ENCODE peak calls at places on chromosomes 5 and 9, in four cellular contexts. S is MM.1S, Z is SK-N-SH, M is neural progenitor cell. J is an unnamed sample. For H3K27me3, the result is how much of the 10 kb centered on the place peaks cover.

GRCh38 chr5:53433036-53433435 is 47.4 kb upstream of the FST start:
- DNase-seq in S (no peak), Z (no peak), M (no peak), J (no peak)

GRCh38 chr5:176740131-176740701 is 70.1 kb upstream of the UNC5A start:
- DNase-seq in S (no peak), Z (peak), M (no peak), J (no peak)

GRCh38 chr5:151115272-151115905 is 34.6 kb upstream of the TNIP1 start:
- DNase-seq in S (peak), Z (peak), M (peak), J (peak)

GRCh38 chr5:141692919-141693848 is 11.2 kb upstream of the ARAP3 start:
- DNase-seq in S (no peak), Z (no peak), M (peak), J (peak)

GRCh38 chr9:70530716-70531115 is 116.3 kb upstream of the KLF9 start:
- DNase-seq in S (no peak), Z (no peak), M (no peak), J (no peak)

GRCh38 chr5:16784843-16785791 is 151.0 kb downstream of the MYO10 start:
- DNase-seq in S (no peak), Z (no peak), M (no peak), J (no peak)

GRCh38 chr5:73093943-73094342 is 26.4 kb upstream of the TMEM171 start:
- DNase-seq in S (no peak), Z (no peak), M (no peak), J (no peak)

GRCh38 chr5:151257731-151258715 is 5.0 kb downstream of the GM2A start:
- DNase-seq in S (no peak), Z (no peak), M (no peak), J (no peak)

GRCh38 chr5:106739127-106739526 is 931.6 kb downstream of the EFNA5 start:
- DNase-seq in S (no peak), Z (no peak), M (no peak), J (no peak)

GRCh38 chr5:1910861-1911772 is 28.4 kb upstream of the IRX4 start:
- DNase-seq in S (no peak), Z (no peak), M (no peak), J (no peak)
- H3K27ac ChIP-seq in S (no peak), Z (no peak), M (no peak), J (no peak)

GRCh38 chr9:121987312-121987711 is 105.8 kb downstream of the TTLL11 start:
- DNase-seq in S (no peak), Z (no peak), M (no peak), J (no peak)

GRCh38 chr9:121991305-121991661 is 101.8 kb downstream of the TTLL11 start:
- DNase-seq in S (no peak), Z (no peak), M (no peak), J (no peak)

GRCh38 chr9:121985792-121986494 is 107.2 kb downstream of the TTLL11 start:
- DNase-seq in S (no peak), Z (no peak), M (no peak), J (no peak)

GRCh38 chr9:121990600-121991304 is 102.4 kb downstream of the TTLL11 start:
- DNase-seq in S (no peak), Z (no peak), M (no peak), J (no peak)

GRCh38 chr9:121989010-121989409 is 104.1 kb downstream of the TTLL11 start:
- DNase-seq in S (no peak), Z (no peak), M (peak), J (no peak)
- TF ChIP-seq CTCF in S (no peak), Z (peak), M (peak), J (no peak)

GRCh38 chr9:109517798-109518435 is 19.8 kb upstream of the PTPN3 start:
- DNase-seq in S (no peak), Z (no peak), M (peak), J (no peak)

GRCh38 chr9:109520475-109521132 is 22.5 kb upstream of the PTPN3 start:
- DNase-seq in S (peak), Z (peak), M (peak), J (no peak)

GRCh38 chr9:109513871-109514270 is 15.8 kb upstream of the PTPN3 start:
- DNase-seq in S (no peak), Z (no peak), M (no peak), J (no peak)

GRCh38 chr9:109518621-109519335 is 20.7 kb upstream of the PTPN3 start:
- DNase-seq in S (no peak), Z (no peak), M (no peak), J (no peak)

GRCh38 chr9:109519366-109519765 is 21.3 kb upstream of the PTPN3 start:
- DNase-seq in S (no peak), Z (no peak), M (no peak), J (no peak)
- H3K27me3 ChIP-seq in S (under half), Z (under half), M (under half), J (under half)

GRCh38 chr9:127119319-127119709 is 3.1 kb downstream of the ANGPTL2 start:
- DNase-seq in S (no peak), Z (no peak), M (no peak), J (no peak)
- H3K27ac ChIP-seq in S (no peak), Z (no peak), M (no peak), J (no peak)

GRCh38 chr9:127388037-127388855 is 8.7 kb upstream of the SLC2A8 start:
- DNase-seq in S (peak), Z (no peak), M (no peak), J (peak)

GRCh38 chr9:127389391-127390242 is 7.4 kb upstream of the SLC2A8 start:
- DNase-seq in S (no peak), Z (no peak), M (no peak), J (no peak)

GRCh38 chr9:127390563-127390962 is 6.4 kb upstream of the SLC2A8 start:
- DNase-seq in S (no peak), Z (no peak), M (no peak), J (no peak)

GRCh38 chr9:127390243-127390535 is 6.8 kb upstream of the SLC2A8 start:
- DNase-seq in S (no peak), Z (no peak), M (no peak), J (no peak)

DNA sequence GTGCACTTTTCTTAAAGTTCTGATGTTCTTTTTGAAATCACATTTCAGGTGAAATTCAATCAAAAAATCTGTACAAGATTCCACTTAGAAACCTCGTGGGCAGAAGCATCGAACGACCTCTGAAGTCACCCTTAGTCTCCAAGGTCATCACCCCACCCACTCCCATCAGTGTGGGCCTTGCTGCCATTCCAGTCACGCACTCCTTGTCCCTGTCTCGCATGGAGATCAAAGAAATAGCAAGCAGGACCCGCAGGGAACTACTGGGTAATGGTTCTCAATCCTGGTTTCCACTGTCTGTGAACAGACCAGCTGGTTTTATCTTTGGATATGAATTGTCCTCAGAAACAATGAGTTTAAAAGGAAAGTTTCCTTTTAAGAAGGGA is 8.1 kb upstream of the SLC2A8 start:
- DNase-seq in S (no peak), Z (no peak), M (no peak), J (no peak)
- TF ChIP-seq CTCF in S (no peak), Z (no peak), M (no peak), J (no peak)

GRCh38 chr5:155013526-155013925 is at the start of gene KIF4B:
- DNase-seq in S (no peak), Z (no peak), M (no peak), J (no peak)
- H3K27me3 ChIP-seq in S (under half), Z (under half), M (under half), J (under half)

GRCh38 chr5:59037453-59038168 is 454.7 kb downstream of the RAB3C start:
- DNase-seq in S (no peak), Z (no peak), M (no peak), J (no peak)

GRCh38 chr5:59037041-59037440 is 454.2 kb downstream of the RAB3C start:
- DNase-seq in S (no peak), Z (no peak), M (no peak), J (no peak)

GRCh38 chr5:59039003-59039295 is 456.1 kb downstream of the RAB3C start:
- DNase-seq in S (no peak), Z (no peak), M (peak), J (no peak)

GRCh38 chr5:59039296-59040006 is 456.6 kb downstream of the RAB3C start:
- DNase-seq in S (peak), Z (peak), M (peak), J (peak)

DNA sequence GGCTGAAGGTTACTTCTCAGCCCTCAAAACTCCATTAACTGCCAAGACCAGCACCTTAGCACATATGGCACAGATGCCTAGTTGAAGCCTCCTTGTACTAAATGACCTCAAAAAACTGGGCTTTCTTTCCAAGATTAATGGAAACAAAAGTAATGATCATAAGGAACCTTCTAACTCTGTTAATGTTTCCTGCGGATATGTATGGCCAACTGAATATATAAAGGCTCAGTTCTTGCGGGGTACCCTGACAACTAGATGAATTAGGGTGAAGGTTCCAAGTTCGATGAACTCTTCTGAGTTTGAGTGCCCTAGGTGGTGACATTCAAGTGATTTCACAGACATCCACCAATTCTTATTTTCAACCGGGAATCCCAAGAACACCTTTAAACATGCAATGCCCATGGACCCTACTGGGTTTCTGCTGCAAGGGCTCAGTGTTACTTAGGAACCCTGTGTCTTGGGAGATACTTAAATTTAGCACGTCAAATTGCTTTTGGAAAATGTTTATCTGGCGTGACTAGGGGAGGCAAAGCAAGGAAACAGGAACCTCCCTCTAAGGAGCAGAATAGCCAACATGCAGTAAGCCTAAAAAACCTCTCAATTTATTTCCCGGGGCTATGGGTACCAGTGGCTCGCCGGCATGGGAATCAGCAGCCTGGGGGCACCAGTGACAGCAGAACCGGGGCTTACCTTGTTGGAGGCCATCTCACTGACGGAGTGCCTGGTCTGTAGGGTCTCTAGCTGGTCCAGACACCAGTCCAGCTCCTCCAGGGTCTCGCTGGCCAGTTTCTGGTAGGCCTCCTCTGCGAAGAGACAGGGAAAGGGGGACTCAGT is 455.5 kb downstream of the RAB3C start:
- DNase-seq in S (no peak), Z (no peak), M (peak), J (no peak)
- H3K27ac ChIP-seq in S (peak), Z (peak), M (no peak), J (peak)

J was measured in CD4-positive, alpha-beta T cell.